ENCODE peak calls at places on chromosome 14, in ten cellular contexts. P, V, H, Z, T, F, X, C, Y and L are unnamed samples.

GRCh38 chr14:60490270-60490669 is 4.4 kb upstream of the C14orf39 start:
- DNase-seq in V (no peak), C (no peak), X (no peak), T (no peak), F (no peak), Z (no peak), Y (no peak), P (no peak), H (no peak), L (no peak)

GRCh38 chr14:68770553-68771286 is 22.1 kb downstream of the ZFP36L1 start:
- DNase-seq in Z (no peak), T (no peak), V (no peak), H (no peak), C (no peak), F (no peak), X (no peak), P (no peak), Y (peak), L (no peak)

GRCh38 chr14:97888331-97888730 is 1091.1 kb downstream of the VRK1 start:
- DNase-seq in C (no peak), Z (no peak), P (no peak), F (no peak), H (no peak), Y (no peak), V (no peak), T (no peak), X (no peak), L (no peak)

GRCh38 chr14:89399594-89400068 is 17.4 kb downstream of the FOXN3 start:
- DNase-seq in C (no peak), Y (no peak), H (no peak), T (no peak), X (peak), P (peak), F (no peak), V (peak), Z (peak), L (no peak)

GRCh38 chr14:52241102-52241793 is 26.2 kb upstream of the PTGDR start:
- DNase-seq in Z (no peak), P (no peak), C (no peak), H (no peak), F (no peak), Y (no peak), V (peak), X (peak), T (no peak), L (no peak)

GRCh38 chr14:63759454-63759853 is 31.6 kb upstream of the SGPP1 start:
- DNase-seq in Z (no peak), Y (no peak), F (no peak), X (no peak), P (no peak), V (peak), C (no peak), T (no peak), H (no peak), L (no peak)

GRCh38 chr14:100616854-100617714 is 29.9 kb upstream of the BEGAIN start:
- DNase-seq in T (no peak), F (no peak), Z (no peak), Y (peak), P (no peak), V (no peak), H (no peak), X (no peak), C (peak), L (no peak)

GRCh38 chr14:26593377-26593776 is 4.5 kb downstream of the NOVA1 start:
- DNase-seq in Y (no peak), Z (no peak), C (no peak), V (no peak), X (no peak), F (no peak), P (no peak), T (no peak), H (no peak), L (no peak)

GRCh38 chr14:71107921-71108320 is 200.7 kb downstream of the PCNX1 start:
- DNase-seq in V (no peak), Z (no peak), P (no peak), Y (no peak), T (no peak), C (no peak), X (no peak), H (no peak), F (no peak), L (no peak)

GRCh38 chr14:21534576-21534975 is 8.4 kb upstream of the SALL2 start:
- DNase-seq in V (no peak), T (no peak), Z (no peak), X (no peak), C (no peak), H (no peak), F (no peak), Y (no peak), P (no peak), L (no peak)

GRCh38 chr14:49867831-49868719 is 15.5 kb upstream of the NEMF start:
- DNase-seq in V (peak), X (peak), T (peak), P (peak), Y (peak), H (peak), Z (peak), C (peak), F (peak), L (peak)

GRCh38 chr14:92976268-92976667 is 53.3 kb downstream of the CHGA start:
- DNase-seq in H (no peak), V (no peak), Y (no peak), T (no peak), X (no peak), C (no peak), Z (no peak), P (no peak), F (no peak), L (no peak)

GRCh38 chr14:94907626-94908261 is 137.8 kb upstream of the GSC start:
- DNase-seq in V (no peak), Z (no peak), Y (no peak), C (peak), H (no peak), T (no peak), F (no peak), X (no peak), P (no peak), L (peak)

GRCh38 chr14:100979079-100979478 is 75.6 kb upstream of the RTL1 start:
- DNase-seq in P (no peak), V (no peak), X (no peak), Z (no peak), C (no peak), T (no peak), F (no peak), Y (no peak), H (no peak), L (no peak)

GRCh38 chr14:42224053-42224888 is 617.6 kb downstream of the LRFN5 start:
- DNase-seq in Y (no peak), X (peak), V (peak), F (peak), T (no peak), Z (peak), P (peak), C (peak), H (peak), L (peak)

GRCh38 chr14:48563465-48563864 is 888.1 kb upstream of the MDGA2 start:
- DNase-seq in P (no peak), H (no peak), V (no peak), Y (no peak), T (no peak), X (no peak), F (no peak), Z (no peak), C (no peak), L (no peak)

GRCh38 chr14:49549881-49550280 is 36.3 kb downstream of the RPS29 start:
- DNase-seq in F (no peak), X (peak), P (no peak), C (no peak), Z (no peak), H (no peak), V (peak), T (no peak), Y (no peak), L (no peak)

GRCh38 chr14:101559624-101560533 is 1.4 kb upstream of the DIO3 start:
- DNase-seq in F (no peak), V (peak), Y (no peak), P (no peak), C (no peak), T (no peak), H (no peak), X (no peak), Z (no peak), L (peak)

GRCh38 chr14:99234366-99234765 is 37.6 kb downstream of the BCL11B start:
- DNase-seq in P (no peak), C (no peak), H (no peak), Y (no peak), V (no peak), X (no peak), Z (no peak), F (no peak), T (no peak), L (no peak)

GRCh38 chr14:71431169-71431525 is 501.1 kb upstream of the RGS6 start:
- DNase-seq in C (no peak), H (no peak), V (no peak), F (no peak), X (no peak), Y (no peak), P (no peak), T (no peak), Z (no peak), L (no peak)

GRCh38 chr14:104388631-104389325 is 190.8 kb upstream of the C14orf180 start:
- DNase-seq in V (no peak), P (no peak), Z (no peak), C (no peak), T (no peak), F (no peak), X (no peak), H (no peak), Y (peak), L (no peak)

GRCh38 chr14:105247026-105247425 is 1.3 kb upstream of the BTBD6 start:
- DNase-seq in P (no peak), T (no peak), Z (no peak), F (no peak), Y (no peak), X (no peak), C (no peak), V (no peak), H (no peak), L (no peak)

GRCh38 chr14:93301821-93302447 is 30.9 kb downstream of the BTBD7 start:
- DNase-seq in X (no peak), Y (no peak), P (no peak), Z (no peak), H (no peak), T (no peak), V (no peak), F (no peak), C (no peak), L (no peak)

GRCh38 chr14:36518586-36519430 is 1.2 kb downstream of the NKX2-1 start:
- DNase-seq in C (no peak), H (no peak), P (no peak), V (peak), Z (no peak), T (no peak), F (no peak), X (no peak), Y (peak), L (no peak)

GRCh38 chr14:101198398-101199027 is 295.0 kb upstream of the RTL1 start:
- DNase-seq in T (no peak), F (no peak), C (no peak), H (no peak), Y (peak), Z (no peak), V (no peak), X (no peak), P (no peak), L (no peak)